ENCODE peak calls at places on chromosomes 13 and 19, in nine cellular contexts. J is Karpas-422; K is substantia nigra; R is IMR-90; P is CD4-positive, alpha-beta memory T cell; N is uterus; U is left ventricle myocardium inferior; L is thoracic aorta; Y is adrenal gland. V is an unnamed sample.

GRCh38 chr13:42266464-42266863 is 5.5 kb upstream of the AKAP11 start:
- DNase-seq in J (no peak), K (no peak), R (peak), P (no peak), N (no peak), U (no peak), L (no peak), Y (peak), V (no peak)

GRCh38 chr13:85204668-85205344 is 594.4 kb downstream of the SLITRK6 start:
- DNase-seq in J (no peak), K (no peak), R (no peak), P (no peak), N (no peak), U (no peak), L (no peak), Y (no peak), V (no peak)

GRCh38 chr13:78138756-78139155 is 220.1 kb upstream of the EDNRB start:
- DNase-seq in J (no peak), K (no peak), R (no peak), P (no peak), N (no peak), U (no peak), L (no peak), Y (no peak), V (no peak)

GRCh38 chr19:13069415-13070369 is 33.0 kb downstream of the LYL1 start:
- DNase-seq in J (no peak), K (no peak), R (no peak), P (no peak), N (no peak), U (no peak), L (no peak), Y (no peak), V (no peak)

GRCh38 chr19:6204212-6204611 is 68.7 kb downstream of the ACSBG2 start:
- DNase-seq in J (no peak), K (no peak), R (no peak), P (no peak), N (no peak), U (no peak), L (no peak), Y (no peak), V (no peak)

GRCh38 chr19:8036438-8037099 is 16.0 kb upstream of the CCL25 start:
- DNase-seq in J (no peak), K (no peak), R (no peak), P (no peak), N (no peak), U (no peak), L (no peak), Y (no peak), V (no peak)

GRCh38 chr19:7869910-7870511 is 4.2 kb downstream of the PRR36 start:
- DNase-seq in J (peak), K (no peak), R (peak), P (no peak), N (peak), U (no peak), L (no peak), Y (peak), V (no peak)

GRCh38 chr19:46634045-46634655 is 1.9 kb downstream of the GNG8 start:
- DNase-seq in J (peak), K (peak), R (peak), P (peak), N (peak), U (peak), L (peak), Y (peak), V (no peak)

GRCh38 chr19:50817941-50818858 is 5.4 kb downstream of the KLK1 start:
- DNase-seq in J (peak), K (no peak), R (no peak), P (no peak), N (no peak), U (peak), L (no peak), Y (peak), V (no peak)

GRCh38 chr19:19637523-19638251 is 5.8 kb downstream of the GMIP start:
- DNase-seq in J (peak), K (no peak), R (no peak), P (no peak), N (no peak), U (no peak), L (no peak), Y (no peak), V (no peak)

GRCh38 chr13:84810781-84811180 is 928.5 kb upstream of the SLITRK1 start:
- DNase-seq in J (no peak), K (no peak), R (no peak), P (no peak), N (no peak), U (no peak), L (no peak), Y (no peak), V (no peak)

GRCh38 chr19:9862897-9863296 is 27.8 kb downstream of the PIN1 start:
- DNase-seq in J (no peak), K (no peak), R (no peak), P (peak), N (no peak), U (no peak), L (no peak), Y (no peak), V (no peak)

GRCh38 chr19:36605839-36606478 is 846 bp downstream of the ZNF382 start:
- DNase-seq in J (no peak), K (no peak), R (no peak), P (no peak), N (no peak), U (no peak), L (no peak), Y (no peak), V (no peak)

GRCh38 chr19:40607898-40608621 is 6.9 kb downstream of the LTBP4 start:
- DNase-seq in J (no peak), K (no peak), R (no peak), P (no peak), N (no peak), U (no peak), L (no peak), Y (no peak), V (no peak)

GRCh38 chr13:28177877-28178276 is 39.5 kb downstream of the PAN3 start:
- DNase-seq in J (no peak), K (no peak), R (no peak), P (no peak), N (no peak), U (no peak), L (no peak), Y (no peak), V (no peak)

GRCh38 chr13:99258210-99258860 is at the start of gene GPR18:
- DNase-seq in J (peak), K (no peak), R (peak), P (peak), N (no peak), U (no peak), L (no peak), Y (no peak), V (no peak)

GRCh38 chr19:4494691-4495064 is 22.6 kb downstream of the HDGFL2 start:
- DNase-seq in J (no peak), K (no peak), R (no peak), P (no peak), N (no peak), U (no peak), L (no peak), Y (no peak), V (no peak)

GRCh38 chr19:56348289-56348877 is 33.7 kb upstream of the ZSCAN5A start:
- DNase-seq in J (peak), K (no peak), R (no peak), P (no peak), N (no peak), U (no peak), L (no peak), Y (no peak), V (no peak)

GRCh38 chr13:99982021-99982740 is 597 bp downstream of the ZIC2 start:
- DNase-seq in J (no peak), K (no peak), R (no peak), P (no peak), N (no peak), U (no peak), L (no peak), Y (no peak), V (no peak)

GRCh38 chr13:39225860-39226259 is 187.6 kb downstream of the NHLRC3 start:
- DNase-seq in J (no peak), K (no peak), R (no peak), P (no peak), N (no peak), U (no peak), L (no peak), Y (no peak), V (no peak)

GRCh38 chr19:40223135-40223822 is 3.2 kb downstream of the CCNP start:
- DNase-seq in J (no peak), K (no peak), R (no peak), P (peak), N (no peak), U (no peak), L (no peak), Y (no peak), V (no peak)

GRCh38 chr13:77687799-77688198 is 9.7 kb upstream of the SLAIN1 start:
- DNase-seq in J (no peak), K (no peak), R (no peak), P (no peak), N (no peak), U (no peak), L (no peak), Y (no peak), V (no peak)

GRCh38 chr13:48783181-48783630 is 129.5 kb downstream of the CYSLTR2 start:
- DNase-seq in J (no peak), K (no peak), R (peak), P (no peak), N (no peak), U (peak), L (peak), Y (peak), V (no peak)

GRCh38 chr19:12801466-12802266 is at the start of the genes PRDX2 and THSD8:
- DNase-seq in J (peak), K (peak), R (peak), P (peak), N (peak), U (peak), L (no peak), Y (peak), V (peak)

GRCh38 chr13:97226013-97226412 is 3.9 kb downstream of the MBNL2 start:
- DNase-seq in J (no peak), K (no peak), R (no peak), P (no peak), N (no peak), U (no peak), L (no peak), Y (no peak), V (no peak)

GRCh38 chr13:31773538-31773937 is 34.2 kb downstream of the RXFP2 start:
- DNase-seq in J (no peak), K (no peak), R (peak), P (no peak), N (no peak), U (no peak), L (no peak), Y (no peak), V (no peak)

GRCh38 chr19:4378886-4379285 is 21.5 kb downstream of the SH3GL1 start:
- DNase-seq in J (no peak), K (no peak), R (no peak), P (no peak), N (no peak), U (no peak), L (no peak), Y (peak), V (no peak)

GRCh38 chr13:111422352-111422751 is 101.9 kb downstream of the TEX29 start:
- DNase-seq in J (no peak), K (no peak), R (no peak), P (no peak), N (no peak), U (no peak), L (no peak), Y (no peak), V (no peak)

GRCh38 chr13:26961890-26962615 is 201.5 kb upstream of the GPR12 start:
- DNase-seq in J (no peak), K (no peak), R (no peak), P (no peak), N (no peak), U (no peak), L (no peak), Y (no peak), V (no peak)

GRCh38 chr13:26965976-26966375 is 205.4 kb upstream of the GPR12 start:
- DNase-seq in J (no peak), K (no peak), R (peak), P (no peak), N (peak), U (peak), L (no peak), Y (peak), V (no peak)

GRCh38 chr13:26962671-26963070 is 202.1 kb upstream of the GPR12 start:
- DNase-seq in J (no peak), K (no peak), R (no peak), P (no peak), N (no peak), U (no peak), L (no peak), Y (no peak), V (no peak)

GRCh38 chr13:26965058-26965380 is 204.4 kb upstream of the GPR12 start:
- DNase-seq in J (no peak), K (no peak), R (no peak), P (no peak), N (no peak), U (no peak), L (no peak), Y (no peak), V (no peak)

GRCh38 chr13:26964278-26965057 is 203.9 kb upstream of the GPR12 start:
- DNase-seq in J (peak), K (no peak), R (peak), P (no peak), N (no peak), U (no peak), L (no peak), Y (no peak), V (no peak)
- H3K27ac ChIP-seq in J (no peak), K (no peak), R (no peak), P (no peak), N (no peak), U (peak), L (no peak), Y (no peak), V (no peak)

GRCh38 chr13:24511824-24512207 is 762 bp downstream of the PARP4 start:
- DNase-seq in J (peak), K (no peak), R (no peak), P (no peak), N (no peak), U (no peak), L (no peak), Y (no peak), V (no peak)
- H3K27ac ChIP-seq in J (peak), K (peak), R (peak), P (peak), N (peak), U (peak), L (peak), Y (peak), V (peak)

GRCh38 chr19:34320277-34320676 is 44.7 kb upstream of the GPI start:
- DNase-seq in J (no peak), K (no peak), R (no peak), P (no peak), N (no peak), U (no peak), L (no peak), Y (no peak), V (no peak)
- H3K27ac ChIP-seq in J (no peak), K (peak), R (no peak), P (no peak), N (no peak), U (peak), L (peak), Y (no peak), V (peak)

GRCh38 chr19:28634031-28634328 is 579.0 kb downstream of the UQCRFS1 start:
- DNase-seq in J (no peak), K (no peak), R (no peak), P (no peak), N (no peak), U (no peak), L (no peak), Y (no peak), V (no peak)

GRCh38 chr19:28633223-28634030 is 579.5 kb downstream of the UQCRFS1 start:
- DNase-seq in J (peak), K (peak), R (peak), P (no peak), N (no peak), U (no peak), L (no peak), Y (peak), V (no peak)

GRCh38 chr19:28634837-28635236 is 578.1 kb downstream of the UQCRFS1 start:
- DNase-seq in J (no peak), K (no peak), R (no peak), P (no peak), N (no peak), U (no peak), L (no peak), Y (no peak), V (no peak)

GRCh38 chr19:28631931-28632330 is 581.0 kb downstream of the UQCRFS1 start:
- DNase-seq in J (no peak), K (no peak), R (no peak), P (no peak), N (no peak), U (no peak), L (no peak), Y (no peak), V (no peak)

GRCh38 chr19:28632357-28633076 is 580.4 kb downstream of the UQCRFS1 start:
- DNase-seq in J (no peak), K (no peak), R (no peak), P (no peak), N (no peak), U (no peak), L (no peak), Y (no peak), V (no peak)
- H3K27ac ChIP-seq in J (no peak), K (no peak), R (no peak), P (no peak), N (no peak), U (no peak), L (no peak), Y (no peak), V (no peak)

V was measured in caudate nucleus.